ENCODE peak calls at places on chromosome 12, in seven cellular contexts. One of them, this sample, is unnamed.

GRCh38 chr12:70248916-70249315 is 5.7 kb downstream of the CNOT2 start:
- DNase-seq in ACHN: no peak
- DNase-seq in SK-MEL-5: no peak
- DNase-seq in Peyer's patch: no peak
- DNase-seq in central memory CD4-positive, alpha-beta T cell: no peak
- DNase-seq in breast epithelium: no peak
- DNase-seq in neuronal stem cell: no peak
- DNase-seq in this sample: no peak

GRCh38 chr12:71972441-71973074 is 33.9 kb downstream of the TPH2 start:
- DNase-seq in breast epithelium: no peak
- DNase-seq in ACHN: no peak
- DNase-seq in central memory CD4-positive, alpha-beta T cell: no peak
- DNase-seq in neuronal stem cell: no peak
- DNase-seq in Peyer's patch: no peak
- DNase-seq in SK-MEL-5: no peak
- DNase-seq in this sample: no peak

GRCh38 chr12:132827763-132828703 is 636 bp downstream of the GOLGA3 start:
- DNase-seq in ACHN: peak
- DNase-seq in breast epithelium: peak
- DNase-seq in SK-MEL-5: peak
- DNase-seq in Peyer's patch: no peak
- DNase-seq in neuronal stem cell: no peak
- DNase-seq in central memory CD4-positive, alpha-beta T cell: no peak
- DNase-seq in this sample: peak

GRCh38 chr12:6418796-6419195 is 26.0 kb upstream of the CD27 start:
- DNase-seq in central memory CD4-positive, alpha-beta T cell: no peak
- DNase-seq in ACHN: no peak
- DNase-seq in breast epithelium: no peak
- DNase-seq in neuronal stem cell: no peak
- DNase-seq in Peyer's patch: no peak
- DNase-seq in SK-MEL-5: no peak
- DNase-seq in this sample: no peak

GRCh38 chr12:53600490-53601295 is 25.5 kb downstream of the ATF7 start:
- DNase-seq in central memory CD4-positive, alpha-beta T cell: no peak
- DNase-seq in ACHN: no peak
- DNase-seq in neuronal stem cell: no peak
- DNase-seq in SK-MEL-5: no peak
- DNase-seq in Peyer's patch: no peak
- DNase-seq in breast epithelium: no peak
- DNase-seq in this sample: no peak

GRCh38 chr12:116196752-116197718 is 80.5 kb downstream of the MED13L start:
- DNase-seq in breast epithelium: no peak
- DNase-seq in central memory CD4-positive, alpha-beta T cell: no peak
- DNase-seq in SK-MEL-5: no peak
- DNase-seq in Peyer's patch: no peak
- DNase-seq in neuronal stem cell: no peak
- DNase-seq in ACHN: no peak
- DNase-seq in this sample: no peak

GRCh38 chr12:122888232-122888752 is 7.6 kb downstream of the VPS37B start:
- DNase-seq in ACHN: peak
- DNase-seq in Peyer's patch: peak
- DNase-seq in central memory CD4-positive, alpha-beta T cell: peak
- DNase-seq in neuronal stem cell: no peak
- DNase-seq in breast epithelium: peak
- DNase-seq in SK-MEL-5: no peak
- DNase-seq in this sample: peak

GRCh38 chr12:98352218-98352811 is 163.1 kb upstream of the TMPO start:
- DNase-seq in SK-MEL-5: no peak
- DNase-seq in breast epithelium: no peak
- DNase-seq in neuronal stem cell: no peak
- DNase-seq in ACHN: peak
- DNase-seq in central memory CD4-positive, alpha-beta T cell: no peak
- DNase-seq in Peyer's patch: no peak
- DNase-seq in this sample: no peak

GRCh38 chr12:13436696-13437391 is 240.3 kb downstream of the EMP1 start:
- DNase-seq in ACHN: no peak
- DNase-seq in Peyer's patch: no peak
- DNase-seq in neuronal stem cell: no peak
- DNase-seq in SK-MEL-5: peak
- DNase-seq in breast epithelium: no peak
- DNase-seq in central memory CD4-positive, alpha-beta T cell: no peak
- DNase-seq in this sample: no peak

GRCh38 chr12:89748791-89749190 is 40.2 kb upstream of the ATP2B1 start:
- DNase-seq in SK-MEL-5: no peak
- DNase-seq in neuronal stem cell: no peak
- DNase-seq in ACHN: no peak
- DNase-seq in Peyer's patch: no peak
- DNase-seq in central memory CD4-positive, alpha-beta T cell: no peak
- DNase-seq in breast epithelium: no peak
- DNase-seq in this sample: no peak

GRCh38 chr12:108861878-108862587 is 4.7 kb upstream of the SSH1 start:
- DNase-seq in SK-MEL-5: no peak
- DNase-seq in breast epithelium: no peak
- DNase-seq in Peyer's patch: peak
- DNase-seq in ACHN: no peak
- DNase-seq in neuronal stem cell: no peak
- DNase-seq in central memory CD4-positive, alpha-beta T cell: no peak
- DNase-seq in this sample: no peak

GRCh38 chr12:42237052-42237852 is 796 bp downstream of the YAF2 start:
- DNase-seq in ACHN: peak
- DNase-seq in Peyer's patch: peak
- DNase-seq in neuronal stem cell: peak
- DNase-seq in SK-MEL-5: peak
- DNase-seq in central memory CD4-positive, alpha-beta T cell: peak
- DNase-seq in breast epithelium: peak
- DNase-seq in this sample: peak

GRCh38 chr12:55142896-55143870 is 17.0 kb downstream of the OR9K2 start:
- DNase-seq in ACHN: peak
- DNase-seq in neuronal stem cell: peak
- DNase-seq in SK-MEL-5: peak
- DNase-seq in central memory CD4-positive, alpha-beta T cell: peak
- DNase-seq in Peyer's patch: peak
- DNase-seq in breast epithelium: no peak
- DNase-seq in this sample: peak